ENCODE peak calls at places on chromosomes 4 and X, in ten cellular contexts. P, G, E, A, N, Q, B, F, H and K are unnamed samples.

GRCh38 chr4:7766086-7766485 is 173.6 kb downstream of the AFAP1 start:
- DNase-seq in P (no peak), G (no peak), E (no peak), A (no peak), N (no peak), Q (no peak), B (no peak), F (no peak), H (no peak), K (no peak)

GRCh38 chr4:155371432-155372043 is 5.2 kb downstream of the MAP9 start:
- DNase-seq in P (peak), G (no peak), E (no peak), A (peak), N (peak), Q (no peak), B (no peak), F (no peak), H (no peak), K (peak)

GRCh38 chrX:45068555-45068954 is 132.1 kb downstream of the DIPK2B start:
- DNase-seq in P (peak), G (no peak), E (no peak), A (no peak), N (no peak), Q (no peak), B (no peak), F (no peak), H (no peak), K (no peak)

GRCh38 chr4:19807505-19807904 is 444.2 kb upstream of the SLIT2 start:
- DNase-seq in P (no peak), G (no peak), E (no peak), A (no peak), N (no peak), Q (no peak), B (no peak), F (no peak), H (no peak), K (no peak)

GRCh38 chrX:40543661-40544328 is 37.0 kb upstream of the ATP6AP2 start:
- DNase-seq in P (peak), G (no peak), E (peak), A (peak), N (peak), Q (peak), B (peak), F (no peak), H (no peak), K (peak)

GRCh38 chr4:146269228-146269653 is 54.9 kb downstream of the REELD1 start:
- DNase-seq in P (peak), G (no peak), E (no peak), A (no peak), N (no peak), Q (no peak), B (no peak), F (no peak), H (no peak), K (peak)

GRCh38 chrX:44157858-44158257 is 184.7 kb upstream of the NDP start:
- DNase-seq in P (no peak), G (no peak), E (no peak), A (no peak), N (no peak), Q (no peak), B (no peak), F (no peak), H (no peak), K (no peak)

GRCh38 chr4:47835489-47835888 is 2.4 kb downstream of the CORIN start:
- DNase-seq in P (no peak), G (no peak), E (no peak), A (no peak), N (no peak), Q (no peak), B (no peak), F (no peak), H (no peak), K (no peak)

GRCh38 chr4:141047228-141047884 is 85.9 kb downstream of the RNF150 start:
- DNase-seq in P (no peak), G (no peak), E (no peak), A (no peak), N (no peak), Q (no peak), B (no peak), F (no peak), H (no peak), K (no peak)

GRCh38 chr4:136651932-136652331 is 880.4 kb downstream of the PCDH18 start:
- DNase-seq in P (no peak), G (no peak), E (no peak), A (no peak), N (no peak), Q (no peak), B (no peak), F (no peak), H (no peak), K (no peak)

GRCh38 chrX:32745323-32745722 is 466.0 kb downstream of the DMD start:
- DNase-seq in P (no peak), G (no peak), E (no peak), A (no peak), N (no peak), Q (no peak), B (no peak), F (no peak), H (no peak), K (no peak)

GRCh38 chrX:40502688-40503087 is 78.1 kb upstream of the ATP6AP2 start:
- DNase-seq in P (no peak), G (no peak), E (no peak), A (no peak), N (no peak), Q (no peak), B (no peak), F (no peak), H (no peak), K (no peak)

GRCh38 chr4:130591091-130591490 is 1495.1 kb downstream of the C4orf33 start:
- DNase-seq in P (no peak), G (no peak), E (no peak), A (no peak), N (no peak), Q (no peak), B (no peak), F (no peak), H (no peak), K (no peak)

GRCh38 chr4:162732871-162733270 is 433.8 kb downstream of the NAF1 start:
- DNase-seq in P (no peak), G (no peak), E (no peak), A (peak), N (no peak), Q (no peak), B (no peak), F (no peak), H (no peak), K (no peak)

GRCh38 chr4:35175487-35175886 is 1068.8 kb downstream of the ARAP2 start:
- DNase-seq in P (no peak), G (no peak), E (no peak), A (no peak), N (no peak), Q (no peak), B (no peak), F (no peak), H (no peak), K (no peak)

GRCh38 chr4:95548738-95549245 is at the start of gene UNC5C:
- DNase-seq in P (no peak), G (no peak), E (no peak), A (peak), N (no peak), Q (peak), B (no peak), F (no peak), H (no peak), K (peak)

GRCh38 chr4:159117564-159117963 is 14.7 kb downstream of the RAPGEF2 start:
- DNase-seq in P (no peak), G (no peak), E (no peak), A (no peak), N (no peak), Q (no peak), B (no peak), F (no peak), H (no peak), K (no peak)

GRCh38 chr4:186726440-186727148 is 2.9 kb upstream of the FAT1 start:
- DNase-seq in P (peak), G (no peak), E (no peak), A (peak), N (peak), Q (peak), B (no peak), F (no peak), H (no peak), K (no peak)